ENCODE peak calls at places on chromosomes 13 and 19, in six cellular contexts. M, O, S, X, R and T are unnamed samples.

GRCh38 chr19:48271531-48272151 is 1.8 kb downstream of the ZNF114 start:
- DNase-seq in M (no peak), O (peak), S (no peak), X (no peak), R (peak), T (no peak)

GRCh38 chr19:46361915-46362314 is 15.0 kb downstream of the PPP5C start:
- DNase-seq in M (no peak), O (no peak), S (no peak), X (no peak), R (no peak), T (peak)

GRCh38 chr19:46296722-46297431 is at the start of gene HIF3A:
- DNase-seq in M (no peak), O (no peak), S (no peak), X (no peak), R (no peak), T (no peak)

GRCh38 chr13:46964789-46965527 is 68.1 kb upstream of the HTR2A start:
- DNase-seq in M (no peak), O (peak), S (no peak), X (no peak), R (peak), T (no peak)

GRCh38 chr13:23889598-23890224 is 511 bp upstream of the MIPEP start:
- DNase-seq in M (no peak), O (peak), S (no peak), X (no peak), R (peak), T (no peak)

GRCh38 chr13:113981201-113981605 is 7.3 kb upstream of the C13orf46 start:
- DNase-seq in M (no peak), O (no peak), S (no peak), X (no peak), R (peak), T (no peak)

GRCh38 chr19:40804783-40805242 is 5.8 kb downstream of the EGLN2 start:
- DNase-seq in M (no peak), O (no peak), S (no peak), X (no peak), R (no peak), T (no peak)

GRCh38 chr19:52270266-52270885 is 989 bp downstream of the ZNF766 start:
- DNase-seq in M (no peak), O (peak), S (no peak), X (peak), R (no peak), T (peak)

GRCh38 chr13:86567119-86567518 is 767.9 kb upstream of the SLITRK6 start:
- DNase-seq in M (no peak), O (no peak), S (no peak), X (no peak), R (peak), T (no peak)

GRCh38 chr13:27533155-27533643 is 82.8 kb upstream of the MTIF3 start:
- DNase-seq in M (no peak), O (peak), S (peak), X (peak), R (peak), T (peak)

GRCh38 chr19:2164020-2164988 is 571 bp downstream of the DOT1L start:
- DNase-seq in M (no peak), O (peak), S (peak), X (peak), R (no peak), T (no peak)

GRCh38 chr13:97496511-97496910 is 62.5 kb downstream of the RAP2A start:
- DNase-seq in M (no peak), O (no peak), S (no peak), X (no peak), R (no peak), T (no peak)

GRCh38 chr13:52707375-52707774 is 32.2 kb downstream of the CNMD start:
- DNase-seq in M (no peak), O (no peak), S (no peak), X (no peak), R (no peak), T (no peak)

GRCh38 chr13:28531195-28531955 is 36.4 kb upstream of the FLT1 start:
- DNase-seq in M (no peak), O (peak), S (no peak), X (no peak), R (peak), T (no peak)

GRCh38 chr13:51862965-51863364 is 1.2 kb downstream of the CCDC70 start:
- DNase-seq in M (no peak), O (no peak), S (no peak), X (no peak), R (no peak), T (no peak)

GRCh38 chr13:99033814-99034213 is 56.0 kb upstream of the DOCK9 start:
- DNase-seq in M (no peak), O (peak), S (no peak), X (no peak), R (peak), T (no peak)

GRCh38 chr19:29880498-29881081 is 61.4 kb upstream of the URI1 start:
- DNase-seq in M (no peak), O (no peak), S (no peak), X (no peak), R (no peak), T (no peak)

GRCh38 chr19:45952691-45953505 is 20.8 kb downstream of the NOVA2 start:
- DNase-seq in M (no peak), O (peak), S (no peak), X (peak), R (peak), T (peak)

GRCh38 chr19:55152017-55152416 is 3.0 kb upstream of the TNNT1 start:
- DNase-seq in M (no peak), O (peak), S (no peak), X (no peak), R (peak), T (no peak)

GRCh38 chr19:30047355-30047895 is 105.4 kb downstream of the URI1 start:
- DNase-seq in M (no peak), O (no peak), S (no peak), X (no peak), R (no peak), T (no peak)

GRCh38 chr13:109729031-109729870 is 57.1 kb downstream of the IRS2 start:
- DNase-seq in M (no peak), O (peak), S (no peak), X (no peak), R (no peak), T (no peak)

GRCh38 chr19:7863157-7863970 is 10.8 kb downstream of the PRR36 start:
- DNase-seq in M (no peak), O (no peak), S (no peak), X (no peak), R (no peak), T (no peak)

GRCh38 chr13:110305544-110305943 is 1.4 kb downstream of the COL4A1 start:
- DNase-seq in M (no peak), O (no peak), S (no peak), X (no peak), R (no peak), T (no peak)

GRCh38 chr19:30685601-30686000 is 313.4 kb downstream of the ZNF536 start:
- DNase-seq in M (no peak), O (no peak), S (no peak), X (no peak), R (no peak), T (no peak)

GRCh38 chr19:39277598-39277997 is 9.4 kb downstream of the IFNL2 start:
- DNase-seq in M (no peak), O (peak), S (no peak), X (no peak), R (no peak), T (no peak)

GRCh38 chr13:81929988-81930387 is 1589.1 kb upstream of the SPRY2 start:
- DNase-seq in M (no peak), O (peak), S (no peak), X (no peak), R (peak), T (no peak)

GRCh38 chr13:79779761-79780160 is 298.8 kb downstream of the NDFIP2 start:
- DNase-seq in M (no peak), O (peak), S (no peak), X (no peak), R (peak), T (no peak)

GRCh38 chr13:67076378-67076777 is 153.8 kb downstream of the PCDH9 start:
- DNase-seq in M (no peak), O (no peak), S (no peak), X (no peak), R (no peak), T (no peak)

GRCh38 chr13:51914137-51914493 is 52.3 kb downstream of the CCDC70 start:
- DNase-seq in M (no peak), O (no peak), S (no peak), X (no peak), R (no peak), T (no peak)

GRCh38 chr19:42115219-42115618 is 17.0 kb downstream of the POU2F2 start:
- DNase-seq in M (no peak), O (peak), S (no peak), X (no peak), R (no peak), T (no peak)

GRCh38 chr19:20503536-20503935 is 62.0 kb downstream of the ZNF737 start:
- DNase-seq in M (no peak), O (peak), S (no peak), X (no peak), R (peak), T (no peak)